ENCODE peak calls at places on chromosomes 3 and 15, in eight cellular contexts. L is fibroblast of the aortic adventitia, K is astrocyte of the spinal cord, N is AG10803, I is upper lobe of right lung, Y is endothelial cell of umbilical vein, S is cardiac fibroblast, R is stomach. Z is an unnamed sample.

GRCh38 chr3:81433675-81434074 is 327.8 kb downstream of the GBE1 start:
- DNase-seq in N (no peak), L (no peak), S (no peak), I (no peak), K (no peak), R (no peak), Y (no peak), Z (no peak)

GRCh38 chr3:129888739-129889138 is 4.8 kb downstream of the TMCC1 start:
- DNase-seq in L (peak), K (peak), Y (peak), R (no peak), I (no peak), S (peak), N (peak), Z (peak)

GRCh38 chr3:184380627-184381260 is 890 bp downstream of the CHRD start:
- DNase-seq in S (no peak), L (no peak), K (no peak), N (no peak), I (no peak), Y (no peak), R (no peak), Z (no peak)

GRCh38 chr3:86381247-86381646 is 609.7 kb downstream of the VGLL3 start:
- DNase-seq in K (no peak), N (no peak), I (no peak), R (no peak), S (no peak), Y (no peak), L (no peak), Z (no peak)

GRCh38 chr3:73100734-73101550 is 39.5 kb downstream of the EBLN2 start:
- DNase-seq in K (peak), S (peak), Y (peak), N (peak), L (peak), R (peak), I (peak), Z (peak)

GRCh38 chr3:127953092-127953491 is 38.1 kb downstream of the KBTBD12 start:
- DNase-seq in Y (peak), K (peak), S (no peak), R (no peak), L (no peak), N (no peak), I (no peak), Z (no peak)

GRCh38 chr15:34047893-34048775 is 9.1 kb upstream of the AVEN start:
- DNase-seq in N (no peak), S (peak), Y (no peak), I (no peak), L (peak), K (peak), R (no peak), Z (peak)

GRCh38 chr3:171420667-171421066 is 39.5 kb downstream of the TNIK start:
- DNase-seq in L (no peak), R (no peak), Y (peak), N (no peak), K (no peak), I (no peak), S (peak), Z (peak)

GRCh38 chr3:100169186-100169585 is 54.9 kb upstream of the FILIP1L start:
- DNase-seq in K (no peak), I (no peak), N (no peak), Y (peak), R (no peak), L (no peak), S (peak), Z (peak)

GRCh38 chr3:143171656-143172055 is 52.1 kb downstream of the CHST2 start:
- DNase-seq in I (no peak), N (no peak), L (peak), R (no peak), K (peak), Y (no peak), S (peak), Z (peak)

GRCh38 chr15:96166223-96167200 is 164.0 kb upstream of the NR2F2 start:
- DNase-seq in S (no peak), R (no peak), K (peak), L (no peak), Y (no peak), I (no peak), N (no peak), Z (no peak)

GRCh38 chr3:136995652-136996051 is 37.9 kb downstream of the IL20RB start:
- DNase-seq in L (peak), Y (no peak), K (no peak), I (no peak), N (peak), S (peak), R (no peak), Z (peak)

GRCh38 chr3:14278799-14279705 is 100.4 kb downstream of the LSM3 start:
- DNase-seq in N (no peak), Y (no peak), K (no peak), L (peak), I (no peak), S (peak), R (no peak), Z (peak)

GRCh38 chr3:66398228-66399025 is 102.4 kb downstream of the LRIG1 start:
- DNase-seq in R (no peak), K (no peak), Y (no peak), L (no peak), N (peak), S (no peak), I (no peak), Z (no peak)

GRCh38 chr3:196902296-196902695 is 34.6 kb downstream of the SENP5 start:
- DNase-seq in K (no peak), I (no peak), R (no peak), N (no peak), S (no peak), Y (no peak), L (no peak), Z (no peak)

GRCh38 chr15:31427411-31427810 is 100.8 kb downstream of the KLF13 start:
- DNase-seq in I (no peak), Y (no peak), L (peak), S (peak), N (peak), R (no peak), K (no peak), Z (peak)

GRCh38 chr3:38477057-38477820 is 18.9 kb upstream of the EXOG start:
- DNase-seq in S (no peak), I (no peak), K (no peak), N (no peak), L (no peak), Y (no peak), R (no peak), Z (no peak)

GRCh38 chr3:64184621-64185020 is 40.6 kb downstream of the PRICKLE2 start:
- DNase-seq in I (no peak), N (peak), L (peak), S (peak), Y (no peak), R (no peak), K (peak), Z (peak)

GRCh38 chr3:148896062-148896461 is 31.0 kb downstream of the CPA3 start:
- DNase-seq in R (no peak), L (no peak), N (no peak), K (no peak), Y (no peak), I (no peak), S (no peak), Z (no peak)

GRCh38 chr3:42159706-42160472 is 68.7 kb downstream of the TRAK1 start:
- DNase-seq in K (no peak), S (peak), L (no peak), N (peak), R (peak), Y (peak), I (peak), Z (no peak)

GRCh38 chr15:63487076-63487757 is 17.2 kb upstream of the USP3 start:
- DNase-seq in R (peak), I (peak), L (peak), Y (peak), S (peak), K (peak), N (peak), Z (peak)

GRCh38 chr3:171135536-171135935 is 109.0 kb upstream of the SLC2A2 start:
- DNase-seq in Y (no peak), L (no peak), N (peak), I (no peak), R (no peak), S (peak), K (no peak), Z (no peak)

GRCh38 chr15:91516866-91517265 is 336.6 kb upstream of the SLCO3A1 start:
- DNase-seq in I (no peak), R (no peak), Y (no peak), N (no peak), L (no peak), K (no peak), S (no peak), Z (no peak)
- H3K4me3 ChIP-seq in I (no peak), R (no peak), Y (no peak), N (no peak), L (no peak), K (no peak), S (no peak), Z (no peak)

DNA sequence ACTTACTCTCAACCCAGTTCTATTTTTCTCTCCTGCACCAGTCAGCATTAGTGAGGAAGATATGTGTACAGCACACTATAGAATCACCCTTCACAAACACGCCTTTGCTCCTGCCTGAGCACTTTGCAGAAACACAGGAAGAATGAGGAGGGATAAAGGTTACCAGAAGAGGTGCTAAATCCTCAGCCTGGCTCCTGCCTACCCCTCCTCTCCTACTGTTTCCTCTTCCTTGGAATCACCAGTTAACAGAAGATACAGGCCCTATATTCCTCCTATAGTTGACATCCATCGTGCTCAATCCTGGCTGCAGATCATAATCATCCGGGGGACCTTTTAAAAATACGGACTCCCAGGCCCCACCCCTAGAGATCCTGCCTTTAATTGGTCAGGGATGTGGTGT is 28.9 kb downstream of the PARP15 start:
- DNase-seq in I (no peak), L (no peak), N (no peak), Y (no peak), S (no peak), K (no peak), R (no peak), Z (no peak)
- TF ChIP-seq CTCF in I (no peak), L (no peak), N (no peak), Y (no peak), S (no peak), K (no peak), R (no peak), Z (no peak)

GRCh38 chr15:92118162-92118935 is 264.8 kb downstream of the SLCO3A1 start:
- DNase-seq in L (peak), K (peak), S (no peak), I (no peak), R (no peak), Y (no peak), N (peak), Z (no peak)
- H3K4me3 ChIP-seq in L (no peak), K (no peak), S (no peak), I (no peak), R (no peak), Y (no peak), N (no peak), Z (no peak)

GRCh38 chr3:6989608-6990291 is 128.8 kb downstream of the GRM7 start:
- DNase-seq in Y (no peak), S (no peak), K (no peak), L (no peak), I (no peak), N (no peak), R (no peak), Z (no peak)

DNA sequence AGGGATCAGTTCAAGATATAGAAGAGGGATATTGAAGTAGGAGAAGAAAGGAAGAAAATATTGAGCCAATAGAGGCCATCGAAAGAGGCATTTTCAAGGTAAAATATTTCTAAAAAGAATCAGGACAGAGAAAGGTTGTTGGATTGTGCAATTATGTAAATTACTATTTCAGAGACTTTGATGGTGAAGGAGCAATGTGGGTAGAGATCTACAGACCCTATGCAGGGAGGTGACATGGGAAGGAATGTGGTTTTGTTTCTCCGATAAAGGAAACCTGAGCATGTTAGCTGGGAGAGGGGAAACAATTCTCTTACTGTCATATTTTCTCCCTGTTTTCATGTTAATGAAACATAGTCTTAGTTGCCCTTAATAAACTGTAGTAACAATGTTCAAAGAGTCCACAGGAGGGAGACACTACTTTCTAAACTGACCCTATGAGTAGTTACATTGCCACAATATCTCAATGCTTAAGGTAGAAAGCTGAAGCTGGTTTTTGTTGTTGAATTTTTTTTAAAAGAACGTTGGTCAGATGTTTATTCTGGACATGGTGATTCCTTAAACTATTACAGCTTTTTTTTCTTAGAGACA is 133.3 kb downstream of the GRM7 start:
- DNase-seq in N (no peak), Y (peak), I (no peak), R (no peak), L (no peak), K (peak), S (peak), Z (peak)
- TF ChIP-seq CTCF in N (no peak), Y (peak), I (peak), R (no peak), L (no peak), K (peak), S (no peak), Z (no peak)